ENCODE peak calls at places on chromosome 14, in five cellular contexts. M, U, L, T and F are unnamed samples.

GRCh38 chr14:81206115-81206514 is 14.6 kb downstream of the GTF2A1 start:
- DNase-seq in M (no peak), U (no peak), L (no peak), T (no peak), F (no peak)

GRCh38 chr14:53331921-53332320 is 178.8 kb upstream of the DDHD1 start:
- DNase-seq in M (no peak), U (no peak), L (no peak), T (no peak), F (peak; percentile 61)

GRCh38 chr14:22517117-22517720 is 71.8 kb downstream of the DAD1 start:
- DNase-seq in M (no peak), U (no peak), L (no peak), T (no peak), F (no peak)

GRCh38 chr14:42428996-42429395 is 822.3 kb downstream of the LRFN5 start:
- DNase-seq in M (no peak), U (no peak), L (no peak), T (no peak), F (no peak)

GRCh38 chr14:69712217-69712565 is 54.8 kb upstream of the SRSF5 start:
- DNase-seq in M (peak; percentile 28), U (no peak), L (no peak), T (no peak), F (no peak)

GRCh38 chr14:72547999-72548398 is 345.9 kb downstream of the DPF3 start:
- DNase-seq in M (no peak), U (no peak), L (peak; percentile 11), T (no peak), F (peak; percentile 20)

GRCh38 chr14:23301969-23302289 is 730 bp downstream of the PPP1R3E start:
- DNase-seq in M (no peak), U (no peak), L (no peak), T (no peak), F (no peak)

GRCh38 chr14:34792593-34792992 is 78.2 kb upstream of the CFL2 start:
- DNase-seq in M (no peak), U (no peak), L (no peak), T (no peak), F (no peak)

GRCh38 chr14:21498540-21499526 is 12.3 kb downstream of the METTL3 start:
- DNase-seq in M (peak; percentile 50), U (no peak), L (peak; percentile 59), T (no peak), F (peak; percentile 59)

GRCh38 chr14:77458249-77458950 is 507 bp downstream of the AHSA1 start:
- DNase-seq in M (peak; percentile 9), U (no peak), L (peak; percentile 18), T (no peak), F (peak; percentile 28)

GRCh38 chr14:77457115-77457521 is 283 bp downstream of the VIPAS39 start:
- DNase-seq in M (no peak), U (no peak), L (no peak), T (no peak), F (peak; percentile 60)

GRCh38 chr14:77457522-77458248 is at the start of the genes AHSA1 and VIPAS39:
- DNase-seq in M (peak; percentile 99), U (peak; percentile 98), L (peak; percentile 99), T (peak; percentile 94), F (peak; percentile 99)

GRCh38 chr14:77459072-77459723 is 1.3 kb downstream of the AHSA1 start:
- DNase-seq in M (peak; percentile 81), U (peak; percentile 69), L (peak; percentile 80), T (no peak), F (peak; percentile 81)

GRCh38 chr14:77455966-77456640 is 1.3 kb downstream of the VIPAS39 start:
- DNase-seq in M (no peak), U (no peak), L (no peak), T (no peak), F (no peak)
- H3K4me3 ChIP-seq in M (no peak overlapping the region), U (no peak overlapping the region), L (peak overlapping the region; percentile 91), T (peak overlapping the region; percentile 100), F (peak overlapping the region; percentile 94)

GRCh38 chr14:64040044-64040443 is 187.2 kb downstream of the SYNE2 start:
- DNase-seq in M (peak; percentile 34), U (no peak), L (peak; percentile 13), T (no peak), F (peak; percentile 23)
- TF ChIP-seq CTCF in M (peak; percentile 19), U (no peak), L (peak; percentile 32), T (peak; percentile 22), F (peak; percentile 46)

GRCh38 chr14:59146484-59146883 is 42.0 kb upstream of the DAAM1 start:
- DNase-seq in M (no peak), U (no peak), L (no peak), T (no peak), F (no peak)

GRCh38 chr14:59154383-59154782 is 34.1 kb upstream of the DAAM1 start:
- DNase-seq in M (no peak), U (no peak), L (no peak), T (no peak), F (no peak)

GRCh38 chr14:59146941-59147470 is 41.5 kb upstream of the DAAM1 start:
- DNase-seq in M (no peak), U (no peak), L (no peak), T (no peak), F (no peak)

GRCh38 chr14:59148334-59148900 is 40.0 kb upstream of the DAAM1 start:
- DNase-seq in M (no peak), U (no peak), L (no peak), T (no peak), F (no peak)

GRCh38 chr14:59150990-59151389 is 37.5 kb upstream of the DAAM1 start:
- DNase-seq in M (no peak), U (no peak), L (no peak), T (no peak), F (no peak)
- H3K4me3 ChIP-seq in M (no peak overlapping the region), U (no peak overlapping the region), L (no peak overlapping the region), T (no peak overlapping the region), F (no peak overlapping the region)

GRCh38 chr14:97164014-97164413 is 366.8 kb downstream of the VRK1 start:
- DNase-seq in M (no peak), U (no peak), L (no peak), T (no peak), F (no peak)
- TF ChIP-seq CTCF in M (no peak), U (peak; percentile 24), L (peak; percentile 12), T (no peak), F (no peak)

DNA sequence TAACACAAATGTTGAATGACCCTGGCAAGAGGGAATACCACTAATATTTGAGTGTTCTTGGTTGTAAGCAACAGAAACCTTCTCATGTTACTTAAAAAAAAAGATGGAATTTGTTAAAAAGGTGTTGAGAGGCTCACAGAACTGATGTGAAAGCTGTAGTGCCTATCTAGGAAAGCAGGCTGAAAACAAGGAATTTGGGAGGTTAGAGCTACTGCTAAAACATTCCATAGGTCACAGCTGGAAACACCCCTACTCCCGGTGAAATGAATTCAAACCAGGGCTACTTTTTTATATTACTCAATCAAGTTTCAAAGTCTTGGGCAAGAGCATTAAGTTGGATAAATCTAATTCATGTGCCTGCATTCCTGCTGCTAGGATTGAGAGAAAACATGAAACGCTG is 104.1 kb downstream of the SLC35F4 start:
- DNase-seq in M (no peak), U (no peak), L (no peak), T (no peak), F (no peak)
- H3K4me3 ChIP-seq in M (no peak overlapping the region), U (no peak overlapping the region), L (no peak overlapping the region), T (no peak overlapping the region), F (no peak overlapping the region)

DNA sequence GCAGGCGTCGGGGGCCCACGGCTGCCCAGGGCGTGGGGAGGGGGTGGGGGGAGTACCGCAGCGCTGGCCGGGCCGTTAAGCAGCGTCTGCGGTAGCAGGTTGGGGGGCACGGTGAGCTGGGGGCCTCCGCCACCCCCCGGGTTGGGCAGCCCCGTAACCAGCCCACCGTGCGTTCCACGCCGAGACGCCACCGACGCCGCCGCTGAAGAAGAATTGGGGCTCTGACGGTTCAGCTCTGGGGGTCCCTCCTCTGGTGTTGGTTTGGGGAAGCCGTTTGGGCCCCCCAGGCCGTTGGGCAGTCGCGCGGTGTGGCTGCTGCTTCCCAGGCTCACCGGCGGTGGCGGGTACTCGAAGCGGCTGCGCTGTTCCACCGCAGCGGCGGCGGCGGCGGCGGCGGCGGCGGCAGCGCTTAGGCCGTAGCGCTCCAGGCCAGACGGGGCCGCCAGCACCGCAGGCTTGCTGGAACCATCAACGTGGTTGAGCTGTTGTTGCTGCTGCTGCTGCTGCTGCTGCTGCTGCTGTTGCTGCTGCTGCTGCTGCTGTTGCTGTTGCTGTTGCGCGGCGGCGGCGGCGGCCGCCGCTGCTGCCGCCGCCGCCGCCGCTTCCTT is 1.5 kb downstream of the IRF2BPL start:
- DNase-seq in M (peak; percentile 56), U (no peak), L (peak; percentile 69), T (peak; percentile 54), F (no peak)
- TF ChIP-seq CTCF in M (no peak), U (no peak), L (no peak), T (peak; percentile 31), F (no peak)

DNA sequence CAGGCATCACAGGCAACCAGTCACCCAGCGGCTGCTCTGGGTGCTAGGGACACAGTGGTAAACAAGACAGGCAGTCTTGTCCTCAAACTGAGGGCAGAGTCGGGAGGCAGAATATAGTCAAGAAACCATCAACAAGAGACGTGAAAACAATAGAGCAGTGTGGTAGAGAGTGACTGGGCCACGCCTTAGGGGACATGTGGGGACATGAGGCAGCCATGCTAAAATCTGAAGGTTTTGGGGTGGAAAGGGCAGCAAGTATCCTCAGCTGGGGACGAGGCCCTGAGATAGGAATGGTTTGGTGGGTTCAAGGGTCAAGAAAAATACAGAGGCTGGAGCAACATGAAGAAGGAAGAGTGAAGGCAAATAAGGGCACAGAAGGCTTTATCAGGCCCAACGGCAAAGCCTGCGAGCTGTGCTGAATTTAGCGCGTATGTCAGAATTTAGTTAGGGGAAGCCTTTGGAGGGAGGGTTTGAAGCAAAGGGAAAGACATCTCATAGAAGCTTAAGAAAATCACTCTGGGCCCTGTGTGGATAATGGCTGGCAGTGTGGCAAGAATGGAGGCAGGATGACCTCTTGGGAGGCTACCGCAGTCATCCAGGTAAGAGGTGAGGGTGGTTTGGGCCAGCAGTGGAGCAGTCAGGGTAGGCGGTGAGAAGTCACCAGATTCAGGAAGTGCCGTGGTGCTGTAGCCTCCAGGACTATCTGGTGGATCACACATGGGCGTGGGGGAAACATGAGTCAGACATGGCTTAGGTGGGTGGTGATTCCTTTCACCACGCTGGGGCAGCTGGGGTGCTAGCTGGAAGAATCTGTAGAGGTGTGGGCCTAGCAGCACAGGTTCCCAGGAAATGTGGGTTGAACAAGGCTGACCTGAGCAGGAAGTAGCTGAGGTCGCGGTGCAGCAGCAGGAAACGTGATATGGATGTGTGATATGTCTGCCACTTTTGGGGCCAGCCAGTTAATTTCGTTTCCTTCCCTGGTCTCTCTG is 3.0 kb downstream of the EVL start:
- DNase-seq in M (no peak), U (peak; percentile 65), L (no peak), T (peak; percentile 20), F (peak; percentile 60)
- H3K4me3 ChIP-seq in M (no peak overlapping the region), U (no peak overlapping the region), L (no peak overlapping the region), T (peak overlapping the region; percentile 8), F (no peak overlapping the region)

DNA sequence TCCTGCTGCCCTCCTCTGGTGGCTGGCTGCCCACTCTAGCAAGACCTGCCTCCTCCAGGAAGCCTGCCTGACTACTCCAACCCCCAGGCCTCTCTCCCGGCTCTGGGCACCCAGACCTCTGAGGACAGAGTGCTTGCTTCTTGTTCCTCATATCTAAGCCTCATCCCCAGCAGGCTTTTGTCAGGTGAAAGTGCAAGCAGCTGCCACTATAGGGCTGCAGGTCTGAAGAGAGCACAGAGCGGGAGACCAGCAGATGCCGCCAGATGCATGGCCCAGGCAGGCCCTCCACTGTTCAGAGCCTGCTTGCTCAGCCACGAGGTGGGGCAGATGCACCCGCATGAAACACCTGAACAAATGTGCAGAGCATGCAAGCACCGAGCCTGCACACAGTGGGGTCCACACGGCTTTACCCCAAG is 73.0 kb downstream of the SERPINA3 start:
- DNase-seq in M (no peak), U (no peak), L (peak; percentile 23), T (no peak), F (no peak)
- TF ChIP-seq CTCF in M (no peak), U (no peak), L (no peak), T (no peak), F (no peak)

GRCh38 chr14:64708148-64709004 is 4.2 kb downstream of the PLEKHG3 start:
- DNase-seq in M (no peak), U (no peak), L (peak; percentile 50), T (no peak), F (no peak)
- H3K4me3 ChIP-seq in M (no peak overlapping the region), U (peak overlapping the region; percentile 15), L (peak overlapping the region; percentile 30), T (peak overlapping the region; percentile 81), F (peak overlapping the region; percentile 18)